ENCODE peak calls at places on chromosomes 7 and 10, in seven cellular contexts. U is body of pancreas, J is IMR-90, Q is uterus, V is heart left ventricle, F is A673, D is K562. L is an unnamed sample.

GRCh38 chr10:32149257-32149955 is 93.2 kb upstream of the KIF5B start:
- DNase-seq in U (peak; percentile 53), J (peak; percentile 87), Q (peak; percentile 88), V (peak; percentile 67), F (peak; percentile 60), D (no peak), L (peak; percentile 45)

GRCh38 chr10:95374597-95375209 is 83.9 kb upstream of the PDLIM1 start:
- DNase-seq in U (peak; percentile 79), J (peak; percentile 57), Q (peak; percentile 78), V (peak; percentile 85), F (peak; percentile 82), D (peak; percentile 81), L (peak; percentile 10)

GRCh38 chr10:103781329-103782061 is 73.9 kb downstream of the SH3PXD2A start:
- DNase-seq in U (no peak), J (peak; percentile 99), Q (no peak), V (peak; percentile 19), F (peak; percentile 63), D (peak; percentile 26), L (peak; percentile 94)

GRCh38 chr7:136687693-136688322 is 180.6 kb upstream of the CHRM2 start:
- DNase-seq in U (no peak), J (peak; percentile 39), Q (no peak), V (no peak), F (peak; percentile 75), D (peak; percentile 47), L (peak; percentile 3)

GRCh38 chr10:89946106-89946505 is 244.7 kb downstream of the KIF20B start:
- DNase-seq in U (no peak), J (peak; percentile 15), Q (no peak), V (no peak), F (no peak), D (no peak), L (no peak)

GRCh38 chr7:33716581-33717477 is 188.5 kb upstream of the BMPER start:
- DNase-seq in U (no peak), J (peak; percentile 66), Q (no peak), V (no peak), F (peak; percentile 61), D (no peak), L (no peak)

GRCh38 chr7:78437118-78437517 is 638.5 kb downstream of the PHTF2 start:
- DNase-seq in U (no peak), J (peak; percentile 78), Q (no peak), V (no peak), F (no peak), D (no peak), L (peak; percentile 46)

GRCh38 chr10:25294032-25294926 is 119.5 kb downstream of the GPR158 start:
- DNase-seq in U (no peak), J (peak; percentile 8), Q (no peak), V (no peak), F (no peak), D (no peak), L (no peak)

GRCh38 chr10:35545878-35546631 is 59.1 kb upstream of the GJD4 start:
- DNase-seq in U (no peak), J (peak; percentile 73), Q (no peak), V (no peak), F (no peak), D (no peak), L (no peak)

GRCh38 chr7:28128608-28129007 is 52.0 kb downstream of the JAZF1 start:
- DNase-seq in U (no peak), J (no peak), Q (no peak), V (no peak), F (no peak), D (no peak), L (no peak)

GRCh38 chr10:58593008-58593407 is 80.3 kb downstream of the BICC1 start:
- DNase-seq in U (no peak), J (no peak), Q (no peak), V (no peak), F (no peak), D (no peak), L (no peak)

GRCh38 chr10:119113805-119114732 is 10.2 kb downstream of the DENND10 start:
- DNase-seq in U (no peak), J (peak; percentile 95), Q (no peak), V (no peak), F (no peak), D (no peak), L (peak; percentile 85)

GRCh38 chr10:75512534-75512933 is 81.1 kb downstream of the LRMDA start:
- DNase-seq in U (peak; percentile 29), J (no peak), Q (peak; percentile 32), V (no peak), F (no peak), D (no peak), L (no peak)

GRCh38 chr7:26319631-26320030 is 28.0 kb downstream of the SNX10 start:
- DNase-seq in U (no peak), J (no peak), Q (no peak), V (no peak), F (no peak), D (no peak), L (no peak)

GRCh38 chr7:74221713-74222112 is 11.9 kb downstream of the LAT2 start:
- DNase-seq in U (no peak), J (no peak), Q (no peak), V (no peak), F (no peak), D (no peak), L (no peak)

GRCh38 chr7:153193144-153193595 is 433.6 kb downstream of the ACTR3B start:
- DNase-seq in U (peak; percentile 20), J (no peak), Q (peak; percentile 30), V (no peak), F (peak; percentile 35), D (peak; percentile 67), L (no peak)
- TF ChIP-seq CTCF in U (peak; percentile 50), J (no peak), Q (peak; percentile 65), V (peak; percentile 43), F (peak; percentile 78), D (peak; percentile 85), L (no peak)

GRCh38 chr10:71964669-71965515 is 697 bp downstream of the CHST3 start:
- DNase-seq in U (no peak), J (peak; percentile 76), Q (peak; percentile 66), V (peak; percentile 77), F (peak; percentile 67), D (no peak), L (no peak)
- H3K27me3 ChIP-seq in U (no peaks in the 10 kb centered on the region), J (no peaks in the 10 kb centered on the region), Q (no peaks in the 10 kb centered on the region), V (peaks cover 23% of the 10 kb centered on the region), F (no peaks in the 10 kb centered on the region), D (peaks cover 71% of the 10 kb centered on the region), L (no peaks in the 10 kb centered on the region)

GRCh38 chr7:106193661-106194060 is 81.5 kb upstream of the SYPL1 start:
- DNase-seq in U (no peak), J (no peak), Q (no peak), V (peak; percentile 42), F (peak; percentile 48), D (no peak), L (no peak)

GRCh38 chr7:106185719-106186118 is 73.6 kb upstream of the SYPL1 start:
- DNase-seq in U (no peak), J (no peak), Q (no peak), V (no peak), F (no peak), D (no peak), L (no peak)

GRCh38 chr7:106196460-106197021 is 84.4 kb upstream of the SYPL1 start:
- DNase-seq in U (no peak), J (no peak), Q (no peak), V (no peak), F (no peak), D (no peak), L (no peak)

GRCh38 chr7:106187613-106188350 is 75.7 kb upstream of the SYPL1 start:
- DNase-seq in U (no peak), J (peak; percentile 26), Q (no peak), V (no peak), F (no peak), D (no peak), L (no peak)

GRCh38 chr7:106190589-106191330 is 78.6 kb upstream of the SYPL1 start:
- DNase-seq in U (no peak), J (no peak), Q (no peak), V (no peak), F (no peak), D (no peak), L (no peak)
- H3K9me3 ChIP-seq in U (no peaks in the 10 kb centered on the region), J (peaks cover 2% of the 10 kb centered on the region), Q (no peaks in the 10 kb centered on the region), V (no peaks in the 10 kb centered on the region), F (no peaks in the 10 kb centered on the region), D (no peaks in the 10 kb centered on the region), L (no peaks in the 10 kb centered on the region)

GRCh38 chr7:94957041-94957440 is 49.6 kb downstream of the PPP1R9A start:
- DNase-seq in U (no peak), J (no peak), Q (no peak), V (no peak), F (no peak), D (no peak), L (no peak)

DNA sequence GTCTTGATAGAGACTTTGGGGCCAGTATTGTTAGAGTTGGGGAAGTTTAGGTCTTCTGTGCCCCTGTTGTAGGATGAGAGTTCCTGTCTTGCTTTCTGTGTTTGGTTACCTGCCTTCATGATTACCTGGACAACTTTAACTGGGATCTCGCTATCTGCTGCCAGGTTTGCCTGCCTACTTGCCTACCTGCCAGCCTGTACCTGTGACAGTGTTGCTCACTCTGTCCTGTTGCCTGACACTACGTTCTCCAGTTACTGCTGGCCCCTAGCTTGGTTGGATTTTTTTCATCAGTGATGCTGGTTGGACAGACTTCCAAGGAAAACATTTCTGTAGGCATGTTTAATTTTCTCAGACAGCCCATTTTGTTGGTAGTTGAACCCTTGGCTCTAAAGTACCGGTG is 48.4 kb downstream of the PPP1R9A start:
- DNase-seq in U (no peak), J (no peak), Q (no peak), V (no peak), F (no peak), D (no peak), L (no peak)
- TF ChIP-seq CTCF in U (no peak), J (no peak), Q (no peak), V (no peak), F (no peak), D (no peak), L (no peak)

L was measured in AG04450.